ENCODE peak calls at places on chromosomes 12 and 14, in six cellular contexts. U is CD8-positive, alpha-beta T cell; Q is NCI-H226; N is adipocyte; D is stimulated activated CD8-positive, alpha-beta memory T cell treated with anti-CD3 and anti-CD28 coated beads, Interleukin-7, amount 100 ng/mL, for 24 hours; O is PC-3. W is an unnamed sample.

GRCh38 chr12:47343684-47344567 is 264.2 kb upstream of the AMIGO2 start:
- DNase-seq in U (no peak), Q (no peak), N (no peak), D (no peak), O (peak; percentile 44), W (peak; percentile 97)

GRCh38 chr12:126874427-126875026 is 1392.4 kb upstream of the TMEM132C start:
- DNase-seq in U (peak; percentile 59), Q (no peak), N (peak; percentile 63), D (peak; percentile 37), O (peak; percentile 78), W (peak; percentile 4)

GRCh38 chr12:108691995-108692808 is 39.1 kb downstream of the CORO1C start:
- DNase-seq in U (no peak), Q (no peak), N (peak; percentile 48), D (no peak), O (no peak), W (peak; percentile 37)

GRCh38 chr14:38536376-38537038 is 280.6 kb upstream of the CLEC14A start:
- DNase-seq in U (no peak), Q (no peak), N (no peak), D (no peak), O (no peak), W (no peak)

GRCh38 chr14:87899228-87899627 is 93.8 kb downstream of the GALC start:
- DNase-seq in U (no peak), Q (no peak), N (no peak), D (no peak), O (no peak), W (no peak)

GRCh38 chr12:21992823-21993222 is 51.6 kb upstream of the ABCC9 start:
- DNase-seq in U (no peak), Q (no peak), N (no peak), D (no peak), O (no peak), W (no peak)

GRCh38 chr12:75862692-75863471 is 168.7 kb downstream of the PHLDA1 start:
- DNase-seq in U (no peak), Q (peak; percentile 88), N (peak; percentile 44), D (no peak), O (peak; percentile 97), W (peak; percentile 73)

GRCh38 chr12:132766380-132767085 is 4.9 kb upstream of the ANKLE2 start:
- DNase-seq in U (no peak), Q (no peak), N (no peak), D (no peak), O (peak; percentile 40), W (peak; percentile 26)

GRCh38 chr12:102323799-102324198 is 126.2 kb upstream of the PMCH start:
- DNase-seq in U (no peak), Q (no peak), N (no peak), D (no peak), O (no peak), W (no peak)

GRCh38 chr14:22185191-22185590 is 403.8 kb downstream of the DAD1 start:
- DNase-seq in U (no peak), Q (no peak), N (no peak), D (no peak), O (no peak), W (no peak)